ENCODE peak calls at places on chromosomes 6 and 20, in nine cellular contexts. K, J, Z, D, P, R, F, N and B are unnamed samples. For H3K36me3, the result is how much of the 10 kb centered on the place peaks cover.

GRCh38 chr20:22579711-22580697 is 4.4 kb downstream of the FOXA2 start:
- DNase-seq in K (no peak), J (no peak), Z (no peak), D (no peak), P (no peak), R (no peak), F (no peak), N (no peak), B (no peak)

GRCh38 chr6:29722773-29723665 is at the start of gene HLA-F:
- DNase-seq in K (peak), J (peak), Z (peak), D (peak), P (peak), R (peak), F (peak), N (no peak), B (no peak)

GRCh38 chr6:16822529-16822928 is 61.3 kb upstream of the ATXN1 start:
- DNase-seq in K (no peak), J (no peak), Z (no peak), D (no peak), P (peak), R (no peak), F (no peak), N (no peak), B (no peak)

GRCh38 chr6:157755752-157756411 is 67.2 kb upstream of the SNX9 start:
- DNase-seq in K (no peak), J (no peak), Z (no peak), D (no peak), P (no peak), R (no peak), F (no peak), N (no peak), B (no peak)

GRCh38 chr20:41142914-41143313 is 5.6 kb downstream of the PLCG1 start:
- DNase-seq in K (no peak), J (peak), Z (no peak), D (no peak), P (no peak), R (no peak), F (no peak), N (no peak), B (no peak)

GRCh38 chr6:137282253-137282652 is 63.1 kb upstream of the IFNGR1 start:
- DNase-seq in K (no peak), J (no peak), Z (no peak), D (no peak), P (no peak), R (no peak), F (no peak), N (no peak), B (no peak)

GRCh38 chr6:52498538-52499017 is 78.3 kb downstream of the TRAM2 start:
- DNase-seq in K (no peak), J (no peak), Z (no peak), D (no peak), P (no peak), R (peak), F (no peak), N (no peak), B (no peak)

GRCh38 chr6:150142657-150143501 is at the start of gene PPP1R14C:
- DNase-seq in K (peak), J (no peak), Z (no peak), D (no peak), P (peak), R (peak), F (no peak), N (no peak), B (no peak)

GRCh38 chr6:134177753-134178229 is 125.4 kb upstream of the SLC2A12 start:
- DNase-seq in K (no peak), J (no peak), Z (peak), D (no peak), P (no peak), R (no peak), F (peak), N (no peak), B (no peak)

GRCh38 chr6:15843764-15844163 is 180.9 kb upstream of the DTNBP1 start:
- DNase-seq in K (no peak), J (no peak), Z (no peak), D (no peak), P (no peak), R (no peak), F (no peak), N (no peak), B (no peak)

GRCh38 chr20:35042268-35042667 is 50.3 kb downstream of the TRPC4AP start:
- DNase-seq in K (peak), J (no peak), Z (no peak), D (no peak), P (no peak), R (no peak), F (no peak), N (no peak), B (no peak)

GRCh38 chr6:168394606-168395005 is 46.4 kb upstream of the SMOC2 start:
- DNase-seq in K (no peak), J (peak), Z (no peak), D (no peak), P (no peak), R (no peak), F (no peak), N (no peak), B (no peak)

GRCh38 chr20:36847009-36847709 is 28.8 kb upstream of the TLDC2 start:
- DNase-seq in K (peak), J (peak), Z (peak), D (peak), P (peak), R (peak), F (peak), N (no peak), B (no peak)

GRCh38 chr6:137297887-137298286 is 78.7 kb upstream of the IFNGR1 start:
- DNase-seq in K (peak), J (no peak), Z (peak), D (no peak), P (peak), R (no peak), F (peak), N (peak), B (no peak)

GRCh38 chr6:170084166-170084730 is 206.6 kb downstream of the DLL1 start:
- DNase-seq in K (no peak), J (peak), Z (no peak), D (no peak), P (no peak), R (no peak), F (no peak), N (no peak), B (no peak)

GRCh38 chr6:12844284-12845223 is 128.0 kb downstream of the PHACTR1 start:
- DNase-seq in K (peak), J (no peak), Z (no peak), D (no peak), P (peak), R (no peak), F (peak), N (no peak), B (no peak)

GRCh38 chr6:118652051-118652699 is 784 bp upstream of the CEP85L start:
- DNase-seq in K (no peak), J (no peak), Z (no peak), D (no peak), P (no peak), R (no peak), F (no peak), N (no peak), B (no peak)

GRCh38 chr20:2197166-2197565 is 95.5 kb downstream of the STK35 start:
- DNase-seq in K (no peak), J (no peak), Z (no peak), D (no peak), P (no peak), R (no peak), F (no peak), N (no peak), B (no peak)

GRCh38 chr6:19839237-19839546 is 2.0 kb downstream of the ID4 start:
- DNase-seq in K (no peak), J (no peak), Z (peak), D (no peak), P (no peak), R (no peak), F (no peak), N (no peak), B (no peak)

GRCh38 chr6:46491789-46492547 is 719 bp upstream of the RCAN2 start:
- DNase-seq in K (peak), J (peak), Z (peak), D (peak), P (peak), R (peak), F (no peak), N (no peak), B (no peak)
- H3K4me3 ChIP-seq in K (peak), J (peak), Z (peak), D (peak), P (peak), R (peak), F (peak), N (peak), B (peak)

GRCh38 chr6:135258970-135259369 is 77.9 kb downstream of the MYB start:
- DNase-seq in K (no peak), J (no peak), Z (no peak), D (no peak), P (peak), R (no peak), F (no peak), N (no peak), B (no peak)
- TF ChIP-seq CTCF in K (no peak), J (no peak), Z (no peak), D (no peak), P (no peak), R (no peak), F (no peak), N (no peak), B (no peak)

GRCh38 chr20:63488331-63489251 is 10.3 kb downstream of the EEF1A2 start:
- DNase-seq in K (peak), J (no peak), Z (no peak), D (no peak), P (no peak), R (no peak), F (no peak), N (no peak), B (no peak)

GRCh38 chr20:63491078-63491477 is 7.8 kb downstream of the EEF1A2 start:
- DNase-seq in K (no peak), J (no peak), Z (no peak), D (no peak), P (no peak), R (no peak), F (no peak), N (no peak), B (no peak)

GRCh38 chr20:63491635-63492230 is 7.2 kb downstream of the EEF1A2 start:
- DNase-seq in K (no peak), J (no peak), Z (no peak), D (no peak), P (no peak), R (no peak), F (no peak), N (no peak), B (no peak)

GRCh38 chr20:63492518-63492917 is 6.4 kb downstream of the EEF1A2 start:
- DNase-seq in K (no peak), J (no peak), Z (no peak), D (no peak), P (no peak), R (no peak), F (no peak), N (no peak), B (no peak)

GRCh38 chr20:63490416-63490815 is 8.5 kb downstream of the EEF1A2 start:
- DNase-seq in K (no peak), J (no peak), Z (no peak), D (no peak), P (no peak), R (no peak), F (no peak), N (no peak), B (no peak)
- H3K36me3 ChIP-seq in K (half or more), J (under half), Z (under half), D (under half), P (under half), R (half or more), F (under half), N (under half), B (under half)

GRCh38 chr6:26319405-26320128 is 45.4 kb upstream of the BTN3A2 start:
- DNase-seq in K (no peak), J (no peak), Z (no peak), D (no peak), P (no peak), R (no peak), F (no peak), N (no peak), B (no peak)

GRCh38 chr6:26324295-26324727 is 40.7 kb upstream of the BTN3A2 start:
- DNase-seq in K (no peak), J (no peak), Z (no peak), D (no peak), P (no peak), R (no peak), F (no peak), N (no peak), B (no peak)

GRCh38 chr6:26321005-26321404 is 44.0 kb upstream of the BTN3A2 start:
- DNase-seq in K (no peak), J (no peak), Z (no peak), D (no peak), P (no peak), R (no peak), F (no peak), N (no peak), B (no peak)

GRCh38 chr6:26323525-26324294 is 41.3 kb upstream of the BTN3A2 start:
- DNase-seq in K (no peak), J (no peak), Z (no peak), D (no peak), P (no peak), R (no peak), F (no peak), N (no peak), B (no peak)

GRCh38 chr6:26322645-26323482 is 42.1 kb upstream of the BTN3A2 start:
- DNase-seq in K (peak), J (no peak), Z (peak), D (peak), P (peak), R (peak), F (peak), N (no peak), B (no peak)
- H3K4me3 ChIP-seq in K (peak), J (peak), Z (peak), D (peak), P (peak), R (peak), F (peak), N (peak), B (peak)

GRCh38 chr6:26569433-26569764 is 27.4 kb upstream of the ABT1 start:
- DNase-seq in K (no peak), J (no peak), Z (no peak), D (no peak), P (no peak), R (no peak), F (no peak), N (no peak), B (no peak)
- TF ChIP-seq CTCF in K (no peak), J (no peak), Z (no peak), D (no peak), P (no peak), R (no peak), F (no peak), N (no peak), B (no peak)

DNA sequence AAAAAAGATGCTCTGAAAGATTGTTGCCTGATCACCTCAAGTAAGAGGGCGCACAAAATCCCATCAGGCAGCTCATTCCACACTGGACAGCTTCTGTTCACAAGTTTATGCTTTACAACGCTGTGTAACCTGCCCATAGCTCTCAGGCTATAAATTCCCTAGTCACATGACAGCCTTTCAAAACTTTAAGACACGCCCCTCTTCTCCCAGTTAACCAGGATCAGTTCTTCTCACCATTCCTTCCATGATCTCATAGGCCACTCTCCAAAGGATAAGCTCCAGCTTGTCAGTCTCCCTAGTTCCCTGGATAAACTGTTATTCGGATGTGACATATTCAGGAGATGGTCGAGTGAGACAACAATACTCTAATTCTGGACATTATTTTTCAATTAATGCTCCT is 15.0 kb downstream of the ADNP start:
- DNase-seq in K (peak), J (no peak), Z (peak), D (no peak), P (peak), R (peak), F (peak), N (no peak), B (peak)
- H3K36me3 ChIP-seq in K (under half), J (under half), Z (under half), D (under half), P (under half), R (half or more), F (under half), N (under half), B (under half)